ENCODE peak calls at places on chromosome 5, in seven cellular contexts. B is HCT116, R is MM.1S, Z is hepatocyte, N is PC-3, Y is GM23338, P is SK-N-SH. A is an unnamed sample.

GRCh38 chr5:167554564-167555254 is 736.7 kb upstream of the WWC1 start:
- DNase-seq in P (no peak), Y (no peak), N (no peak), Z (no peak), R (no peak), B (no peak), A (no peak)

GRCh38 chr5:6169660-6170059 is 208.7 kb downstream of the MED10 start:
- DNase-seq in N (no peak), Y (no peak), B (no peak), Z (no peak), R (no peak), P (no peak), A (no peak)

GRCh38 chr5:179817071-179817840 is 3.4 kb upstream of the SQSTM1 start:
- DNase-seq in P (no peak), Z (no peak), N (no peak), R (no peak), Y (peak; percentile 58), B (no peak), A (no peak)

GRCh38 chr5:124528838-124529237 is 217.6 kb downstream of the ZNF608 start:
- DNase-seq in R (no peak), N (peak; percentile 13), Y (no peak), Z (no peak), B (no peak), P (no peak), A (no peak)

GRCh38 chr5:3197699-3198098 is 397.9 kb upstream of the IRX1 start:
- DNase-seq in P (no peak), Y (peak; percentile 66), N (no peak), B (no peak), R (no peak), Z (peak; percentile 48), A (no peak)

GRCh38 chr5:547086-547924 is 23.1 kb upstream of the SLC9A3 start:
- DNase-seq in Z (no peak), N (no peak), P (no peak), B (no peak), Y (no peak), R (no peak), A (no peak)

GRCh38 chr5:135600971-135601381 is 22.2 kb upstream of the CXCL14 start:
- DNase-seq in R (no peak), Y (no peak), B (no peak), N (no peak), Z (no peak), P (no peak), A (no peak)

GRCh38 chr5:14143509-14143842 is 334 bp downstream of the TRIO start:
- DNase-seq in R (no peak), N (peak; percentile 31), Y (no peak), B (no peak), Z (no peak), P (no peak), A (no peak)

GRCh38 chr5:180631549-180632392 is 17.6 kb downstream of the FLT4 start:
- DNase-seq in B (no peak), Y (no peak), N (no peak), Z (no peak), R (no peak), P (no peak), A (no peak)

GRCh38 chr5:26763151-26763550 is 275.2 kb downstream of the CDH9 start:
- DNase-seq in N (no peak), Z (no peak), P (no peak), Y (no peak), R (no peak), B (no peak), A (no peak)

GRCh38 chr5:173016621-173017046 is 33.1 kb downstream of the ATP6V0E1 start:
- DNase-seq in B (peak; percentile 79), P (no peak), Y (peak; percentile 28), N (peak; percentile 77), R (no peak), Z (peak; percentile 47), A (peak; percentile 34)

GRCh38 chr5:159878988-159879471 is 37.3 kb upstream of the ADRA1B start:
- DNase-seq in P (peak; percentile 44), Z (peak; percentile 83), B (no peak), R (no peak), N (no peak), Y (peak; percentile 80), A (peak; percentile 74)

GRCh38 chr5:13939647-13940046 is 4.8 kb downstream of the DNAH5 start:
- DNase-seq in B (no peak), N (no peak), Z (no peak), Y (no peak), R (no peak), P (no peak), A (no peak)

GRCh38 chr5:142499591-142500384 is 175.0 kb upstream of the SPRY4 start:
- DNase-seq in R (no peak), P (no peak), B (no peak), Z (peak; percentile 22), Y (no peak), N (no peak), A (no peak)

GRCh38 chr5:42617411-42617810 is 139.2 kb upstream of the CCDC152 start:
- DNase-seq in P (no peak), Y (no peak), Z (no peak), N (no peak), R (no peak), B (no peak), A (no peak)

GRCh38 chr5:133408322-133408721 is 204.0 kb downstream of the FSTL4 start:
- DNase-seq in Y (no peak), B (no peak), P (no peak), R (no peak), Z (no peak), N (no peak), A (no peak)

GRCh38 chr5:30937070-30937469 is 256.4 kb upstream of the CDH6 start:
- DNase-seq in R (no peak), Y (no peak), B (no peak), N (no peak), P (no peak), Z (no peak), A (no peak)

GRCh38 chr5:90626493-90626892 is 67.9 kb downstream of the ADGRV1 start:
- DNase-seq in N (no peak), Y (no peak), B (no peak), P (no peak), Z (no peak), R (no peak), A (no peak)

GRCh38 chr5:115470921-115471320 is 73.7 kb downstream of the FEM1C start:
- DNase-seq in Z (no peak), Y (no peak), N (no peak), P (no peak), R (no peak), B (no peak), A (no peak)
- H3K9me2 ChIP-seq in Z (no peaks in the 10 kb centered on the region), Y (peaks cover 11% of the 10 kb centered on the region), N (peaks cover 4% of the 10 kb centered on the region), P (no peaks in the 10 kb centered on the region), R (no peaks in the 10 kb centered on the region), B (no peaks in the 10 kb centered on the region), A (no peaks in the 10 kb centered on the region)

GRCh38 chr5:108220834-108221233 is 161.1 kb downstream of the FBXL17 start:
- DNase-seq in B (no peak), P (no peak), Z (no peak), Y (no peak), N (no peak), R (no peak), A (no peak)
- H3K9me2 ChIP-seq in B (no peaks in the 10 kb centered on the region), P (no peaks in the 10 kb centered on the region), Z (no peaks in the 10 kb centered on the region), Y (no peaks in the 10 kb centered on the region), N (no peaks in the 10 kb centered on the region), R (no peaks in the 10 kb centered on the region), A (peaks cover 4% of the 10 kb centered on the region)

GRCh38 chr5:128199104-128199503 is 115.5 kb downstream of the SLC12A2 start:
- DNase-seq in N (peak; percentile 90), R (no peak), Z (peak; percentile 32), Y (no peak), B (peak; percentile 51), P (no peak), A (peak; percentile 63)

GRCh38 chr5:128196080-128196479 is 112.5 kb downstream of the SLC12A2 start:
- DNase-seq in P (no peak), Z (no peak), B (no peak), Y (no peak), N (no peak), R (no peak), A (no peak)

GRCh38 chr5:128195316-128195715 is 111.8 kb downstream of the SLC12A2 start:
- DNase-seq in B (no peak), Z (no peak), P (no peak), N (no peak), R (no peak), Y (no peak), A (no peak)

GRCh38 chr5:128197911-128198522 is 114.5 kb downstream of the SLC12A2 start:
- DNase-seq in P (no peak), R (no peak), N (no peak), Y (no peak), Z (peak; percentile 34), B (no peak), A (peak; percentile 75)

GRCh38 chr5:128196791-128197190 is 113.2 kb downstream of the SLC12A2 start:
- DNase-seq in Z (peak; percentile 54), N (no peak), R (no peak), Y (no peak), P (no peak), B (no peak), A (no peak)
- H3K9me2 ChIP-seq in Z (no peaks in the 10 kb centered on the region), N (no peaks in the 10 kb centered on the region), R (no peaks in the 10 kb centered on the region), Y (no peaks in the 10 kb centered on the region), P (no peaks in the 10 kb centered on the region), B (no peaks in the 10 kb centered on the region), A (no peaks in the 10 kb centered on the region)

GRCh38 chr5:170844651-170845050 is 17.2 kb upstream of the RANBP17 start:
- DNase-seq in R (peak; percentile 67), N (no peak), P (no peak), B (no peak), Y (no peak), Z (no peak), A (no peak)
- H3K9me2 ChIP-seq in R (no peaks in the 10 kb centered on the region), N (no peaks in the 10 kb centered on the region), P (no peaks in the 10 kb centered on the region), B (no peaks in the 10 kb centered on the region), Y (no peaks in the 10 kb centered on the region), Z (no peaks in the 10 kb centered on the region), A (no peaks in the 10 kb centered on the region)

DNA sequence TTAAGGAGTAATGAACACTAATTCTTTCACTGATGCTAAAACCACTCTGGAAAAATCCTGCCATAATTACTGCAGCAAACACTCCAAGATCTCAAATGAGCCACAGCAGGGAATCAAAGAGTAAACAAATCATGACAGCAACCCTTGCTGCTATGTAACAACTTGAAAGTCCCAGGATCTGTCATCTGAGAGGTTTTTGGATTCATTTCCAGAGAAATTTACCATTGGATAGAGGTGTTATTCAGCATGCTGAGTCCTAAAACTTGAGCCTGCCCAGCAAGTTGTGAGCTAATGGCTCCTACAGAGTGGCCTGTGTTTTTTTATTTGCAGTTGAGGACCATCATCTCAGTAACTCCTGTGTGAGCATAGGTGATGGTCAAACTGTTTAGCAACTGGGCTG is 59.2 kb downstream of the PRLR start:
- DNase-seq in N (no peak), P (no peak), B (no peak), Z (no peak), R (no peak), Y (no peak), A (no peak)
- H3K9me2 ChIP-seq in N (no peaks in the 10 kb centered on the region), P (no peaks in the 10 kb centered on the region), B (no peaks in the 10 kb centered on the region), Z (no peaks in the 10 kb centered on the region), R (no peaks in the 10 kb centered on the region), Y (peaks cover 7% of the 10 kb centered on the region), A (no peaks in the 10 kb centered on the region)

A was measured in PC-9.